ENCODE peak calls at places on chromosomes 11 and 22, in five cellular contexts. C is K562, H is HEK293T, U is HepG2, O is GM12878. Z is an unnamed sample.

GRCh38 chr11:11311169-11311568 is 41.9 kb downstream of the CSNK2A3 start:
- DNase-seq in C (no peak), H (no peak), O (peak; percentile 9), U (no peak), Z (no peak)

GRCh38 chr11:1907955-1908354 is 11.5 kb upstream of the TNNT3 start:
- DNase-seq in U (no peak), H (no peak), O (no peak), C (no peak), Z (no peak)

GRCh38 chr11:17498058-17498457 is 21.4 kb upstream of the ABCC8 start:
- DNase-seq in O (no peak), C (no peak), U (no peak), H (no peak), Z (no peak)

GRCh38 chr11:69587454-69588081 is 53.4 kb upstream of the CCND1 start:
- DNase-seq in H (no peak), U (peak; percentile 43), O (no peak), C (no peak), Z (peak; percentile 81)

GRCh38 chr11:12160680-12161079 is 50.3 kb downstream of the MICAL2 start:
- DNase-seq in O (no peak), H (peak; percentile 38), U (no peak), C (no peak), Z (peak; percentile 30)

GRCh38 chr22:49371325-49372110 is 456.2 kb downstream of the BRD1 start:
- DNase-seq in U (no peak), C (no peak), H (no peak), O (no peak), Z (no peak)

GRCh38 chr11:96102664-96103068 is 178.8 kb upstream of the MTMR2 start:
- DNase-seq in C (peak; percentile 16), O (no peak), H (no peak), U (no peak), Z (peak; percentile 68)

GRCh38 chr22:23790819-23791736 is 4.3 kb downstream of the SMARCB1 start:
- DNase-seq in U (no peak), O (no peak), H (no peak), C (no peak), Z (peak; percentile 72)

GRCh38 chr22:25202290-25202921 is 2.7 kb downstream of the CRYBB3 start:
- DNase-seq in O (peak; percentile 8), H (peak; percentile 86), U (peak; percentile 59), C (peak; percentile 62), Z (peak; percentile 43)

GRCh38 chr22:27242111-27242436 is 559.5 kb downstream of the MN1 start:
- DNase-seq in O (no peak), C (no peak), U (no peak), H (no peak), Z (no peak)

GRCh38 chr22:36727927-36728488 is 24.5 kb upstream of the CACNG2 start:
- DNase-seq in U (no peak), O (no peak), H (no peak), C (no peak), Z (no peak)

GRCh38 chr11:2929880-2930704 is 872 bp upstream of the PHLDA2 start:
- DNase-seq in H (peak; percentile 32), U (peak; percentile 53), O (peak; percentile 11), C (peak; percentile 73), Z (peak; percentile 61)

GRCh38 chr22:38906024-38906423 is 34.0 kb upstream of the CBX6 start:
- DNase-seq in U (no peak), O (no peak), H (no peak), C (no peak), Z (no peak)

GRCh38 chr22:43305806-43306205 is 37.4 kb downstream of the SCUBE1 start:
- DNase-seq in O (no peak), H (no peak), C (no peak), U (no peak), Z (no peak)

GRCh38 chr11:119783466-119784400 is 54.7 kb upstream of the NECTIN1 start:
- DNase-seq in O (no peak), C (no peak), U (no peak), H (no peak), Z (no peak)

GRCh38 chr22:43419371-43420080 is 7.7 kb downstream of the MPPED1 start:
- DNase-seq in H (no peak), C (no peak), U (no peak), O (no peak), Z (no peak)

GRCh38 chr11:34029176-34029575 is 22.4 kb upstream of the CAPRIN1 start:
- DNase-seq in O (no peak), U (no peak), C (no peak), H (no peak), Z (no peak)

GRCh38 chr11:129814244-129814992 is 1.2 kb upstream of the TMEM45B start:
- DNase-seq in U (no peak), H (no peak), O (no peak), C (peak; percentile 61), Z (no peak)

GRCh38 chr11:115185507-115185906 is 318.7 kb downstream of the CADM1 start:
- DNase-seq in H (no peak), O (no peak), U (no peak), C (no peak), Z (no peak)

GRCh38 chr11:112023104-112023503 is 2.1 kb upstream of the DLAT start:
- DNase-seq in U (peak; percentile 6), C (no peak), H (no peak), O (no peak), Z (no peak)

GRCh38 chr11:112024778-112025678 is at the start of gene DLAT:
- DNase-seq in H (peak; percentile 87), C (peak; percentile 86), U (peak; percentile 85), O (peak; percentile 78), Z (peak; percentile 75)

GRCh38 chr11:112025682-112026081 is 474 bp downstream of the DLAT start:
- DNase-seq in O (no peak), H (no peak), U (peak; percentile 4), C (no peak), Z (peak; percentile 23)

GRCh38 chr11:112029460-112029859 is 4.3 kb downstream of the DLAT start:
- DNase-seq in C (no peak), H (no peak), U (no peak), O (no peak), Z (no peak)

GRCh38 chr11:112024178-112024777 is 930 bp upstream of the DLAT start:
- DNase-seq in O (no peak), H (no peak), U (no peak), C (peak; percentile 29), Z (no peak)
- TF ChIP-seq BHLHE40 in O (no peak), H (no peak), U (no peak), C (peak; percentile 51), Z (no peak)

GRCh38 chr22:20146777-20147176 is 4.1 kb downstream of the CCDC188 start:
- DNase-seq in C (peak; percentile 66), O (no peak), U (no peak), H (no peak), Z (no peak)

GRCh38 chr22:20147286-20147988 is 3.4 kb downstream of the CCDC188 start:
- DNase-seq in U (no peak), O (no peak), H (no peak), C (no peak), Z (no peak)

GRCh38 chr22:20149257-20150250 is 1.3 kb downstream of the CCDC188 start:
- DNase-seq in C (no peak), H (no peak), U (no peak), O (no peak), Z (no peak)

GRCh38 chr22:20150381-20151275 is at the start of gene CCDC188:
- DNase-seq in C (peak; percentile 51), U (no peak), O (no peak), H (no peak), Z (no peak)

DNA sequence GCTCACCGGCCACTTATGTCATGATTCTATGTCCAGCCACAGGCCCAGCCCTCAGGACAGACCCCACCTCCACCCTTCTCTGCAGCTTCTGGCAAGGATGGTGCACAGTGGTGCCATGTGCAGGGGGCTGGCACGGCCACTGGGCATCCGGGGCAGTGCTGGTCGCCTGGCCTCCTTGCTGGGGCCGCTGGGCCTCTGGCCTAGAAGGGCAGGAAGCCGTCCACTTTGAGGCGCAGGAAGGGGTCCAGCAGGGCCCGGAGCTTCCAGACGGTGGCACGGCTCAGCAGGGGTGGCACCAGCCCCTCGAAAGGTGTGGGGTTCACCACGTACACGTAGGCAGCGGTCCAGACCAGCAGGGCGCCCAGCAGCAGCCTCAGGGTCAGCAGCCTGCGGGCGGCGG is 2.4 kb downstream of the CCDC188 start:
- DNase-seq in O (no peak), C (no peak), U (no peak), H (no peak), Z (no peak)
- TF ChIP-seq BHLHE40 in O (no peak), C (no peak), U (no peak), H (no peak), Z (no peak)

DNA sequence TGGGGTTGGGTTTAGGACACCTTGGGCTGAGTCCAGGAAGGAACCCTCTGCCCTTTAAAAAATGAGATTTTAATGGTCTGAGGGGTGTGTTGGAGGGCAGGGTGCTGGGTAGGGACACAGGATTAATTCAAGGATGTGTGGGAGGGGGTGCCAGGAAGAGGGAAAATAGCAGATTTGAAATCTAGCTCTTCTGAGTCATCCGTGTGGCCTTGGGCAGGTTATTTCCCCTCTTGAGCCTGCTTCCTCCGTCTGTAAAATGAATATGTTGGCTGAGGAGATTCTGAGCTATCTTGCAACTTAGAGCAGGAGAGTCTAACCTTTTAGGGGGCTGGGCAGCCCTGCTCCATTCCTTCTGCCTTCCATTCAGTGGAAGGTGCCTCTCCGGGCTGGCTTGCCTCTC is 3.0 kb downstream of the TSPAN18 start:
- DNase-seq in H (no peak), C (no peak), O (no peak), U (no peak), Z (no peak)
- TF ChIP-seq BHLHE40 in H (no peak), C (no peak), O (no peak), U (no peak), Z (no peak)

GRCh38 chr11:37788141-37788877 is 1190.3 kb upstream of the RAG2 start:
- DNase-seq in C (no peak), O (no peak), U (no peak), H (no peak), Z (peak; percentile 91)
- TF ChIP-seq BHLHE40 in C (no peak), O (no peak), U (no peak), H (no peak), Z (no peak)

Z was measured in IMR-90.